ENCODE peak calls at places on chromosomes 16 and 17, in ten cellular contexts. W is fibroblast of lung; P is cardiac fibroblast; Q is ureter; R is activated CD8-positive, alpha-beta memory T cell treated with anti-CD3 and anti-CD28 coated beads, Interleukin-2, amount 10 ng/mL, durations not matched to agents 7 days and 5 days; M is A549; H is M059J; U is kidney glomerular epithelial cell; Z is HuH-7.5; S is foreskin melanocyte. C is an unnamed sample.

GRCh38 chr16:73878616-73879015 is 418.0 kb upstream of the PSMD7 start:
- DNase-seq in W (peak), P (peak), Q (no peak), R (no peak), M (peak), H (peak), U (peak), Z (peak), S (peak), C (peak)

GRCh38 chr17:38663125-38663751 is 11.5 kb downstream of the EPOP start:
- DNase-seq in W (peak), P (peak), Q (peak), R (peak), M (peak), H (peak), U (peak), Z (peak), S (peak), C (peak)

GRCh38 chr16:9053006-9053601 is 38.3 kb upstream of the HAPSTR1 start:
- DNase-seq in W (peak), P (peak), Q (no peak), R (peak), M (peak), H (peak), U (no peak), Z (peak), S (peak), C (peak)

GRCh38 chr16:67173808-67174705 is 3.7 kb downstream of the NOL3 start:
- DNase-seq in W (peak), P (peak), Q (peak), R (peak), M (peak), H (peak), U (peak), Z (peak), S (peak), C (no peak)

GRCh38 chr17:82384730-82385429 is 13.3 kb downstream of the UTS2R start:
- DNase-seq in W (peak), P (no peak), Q (peak), R (no peak), M (peak), H (peak), U (no peak), Z (peak), S (no peak), C (no peak)

GRCh38 chr17:64343833-64344637 is 46.6 kb downstream of the PECAM1 start:
- DNase-seq in W (peak), P (peak), Q (peak), R (no peak), M (peak), H (peak), U (peak), Z (peak), S (peak), C (no peak)

GRCh38 chr17:48818361-48818841 is 1.4 kb upstream of the TTLL6 start:
- DNase-seq in W (no peak), P (no peak), Q (no peak), R (no peak), M (no peak), H (no peak), U (no peak), Z (no peak), S (no peak), C (no peak)

GRCh38 chr16:69859105-69859969 is 91.8 kb upstream of the CLEC18A start:
- DNase-seq in W (peak), P (no peak), Q (no peak), R (no peak), M (peak), H (no peak), U (peak), Z (no peak), S (peak), C (peak)

GRCh38 chr17:63304704-63305261 is 141.3 kb downstream of the CYB561 start:
- DNase-seq in W (no peak), P (no peak), Q (no peak), R (no peak), M (no peak), H (no peak), U (no peak), Z (no peak), S (no peak), C (no peak)

GRCh38 chr16:81424761-81425160 is 19.8 kb upstream of the CMIP start:
- DNase-seq in W (no peak), P (no peak), Q (no peak), R (peak), M (no peak), H (peak), U (no peak), Z (no peak), S (no peak), C (no peak)

GRCh38 chr16:3008749-3009088 is 4.0 kb upstream of the CLDN9 start:
- DNase-seq in W (no peak), P (no peak), Q (no peak), R (no peak), M (no peak), H (no peak), U (no peak), Z (no peak), S (no peak), C (peak)

GRCh38 chr16:27470567-27471431 is 68.8 kb downstream of the IL21R start:
- DNase-seq in W (peak), P (peak), Q (no peak), R (no peak), M (no peak), H (peak), U (no peak), Z (no peak), S (no peak), C (peak)

GRCh38 chr17:45121055-45121454 is 11.3 kb downstream of the PLCD3 start:
- DNase-seq in W (no peak), P (no peak), Q (no peak), R (no peak), M (no peak), H (no peak), U (no peak), Z (no peak), S (no peak), C (no peak)

GRCh38 chr17:60577147-60577925 is 22.7 kb upstream of the PPM1D start:
- DNase-seq in W (peak), P (peak), Q (no peak), R (no peak), M (no peak), H (peak), U (peak), Z (peak), S (no peak), C (peak)

GRCh38 chr17:63447688-63448005 is 1.5 kb upstream of the CYB561 start:
- DNase-seq in W (no peak), P (peak), Q (no peak), R (no peak), M (no peak), H (no peak), U (no peak), Z (no peak), S (no peak), C (peak)

GRCh38 chr17:42653179-42654124 is 5.6 kb upstream of the TUBG2 start:
- DNase-seq in W (peak), P (peak), Q (no peak), R (no peak), M (no peak), H (peak), U (no peak), Z (no peak), S (no peak), C (peak)

GRCh38 chr17:46035112-46035818 is 36.2 kb downstream of the STH start:
- DNase-seq in W (no peak), P (no peak), Q (no peak), R (peak), M (no peak), H (peak), U (no peak), Z (no peak), S (no peak), C (no peak)

GRCh38 chr17:44203731-44204452 is 4.2 kb upstream of the ATXN7L3 start:
- DNase-seq in W (peak), P (peak), Q (no peak), R (peak), M (peak), H (peak), U (peak), Z (peak), S (no peak), C (peak)

GRCh38 chr16:11914759-11915643 is 755 bp downstream of the GSPT1 start:
- DNase-seq in W (peak), P (peak), Q (no peak), R (peak), M (no peak), H (peak), U (peak), Z (peak), S (no peak), C (peak)

GRCh38 chr17:38728290-38728831 is 1.8 kb upstream of the CISD3 start:
- DNase-seq in W (no peak), P (no peak), Q (no peak), R (peak), M (no peak), H (no peak), U (no peak), Z (no peak), S (no peak), C (no peak)

GRCh38 chr17:17084941-17085340 is 42.7 kb downstream of the MPRIP start:
- DNase-seq in W (no peak), P (no peak), Q (no peak), R (no peak), M (no peak), H (no peak), U (no peak), Z (no peak), S (no peak), C (no peak)

GRCh38 chr17:51722994-51723393 is 435.5 kb downstream of the CA10 start:
- DNase-seq in W (peak), P (no peak), Q (no peak), R (no peak), M (no peak), H (no peak), U (peak), Z (no peak), S (no peak), C (no peak)

GRCh38 chr16:52498640-52499039 is 48.3 kb downstream of the TOX3 start:
- DNase-seq in W (peak), P (no peak), Q (no peak), R (no peak), M (no peak), H (no peak), U (no peak), Z (no peak), S (peak), C (no peak)

GRCh38 chr17:45052052-45052772 is 780 bp upstream of the DCAKD start:
- DNase-seq in W (peak), P (no peak), Q (peak), R (peak), M (no peak), H (peak), U (no peak), Z (no peak), S (peak), C (peak)

GRCh38 chr17:61904094-61904710 is 23.6 kb downstream of the INTS2 start:
- DNase-seq in W (no peak), P (no peak), Q (no peak), R (peak), M (no peak), H (no peak), U (no peak), Z (no peak), S (no peak), C (no peak)

GRCh38 chr17:50100480-50100883 is 5.3 kb downstream of the PDK2 start:
- DNase-seq in W (no peak), P (no peak), Q (no peak), R (no peak), M (no peak), H (no peak), U (peak), Z (no peak), S (no peak), C (no peak)

GRCh38 chr17:12133183-12133582 is 112.5 kb downstream of the MAP2K4 start:
- DNase-seq in W (peak), P (no peak), Q (no peak), R (no peak), M (no peak), H (peak), U (no peak), Z (no peak), S (no peak), C (no peak)

GRCh38 chr17:38717139-38717745 is 12.2 kb downstream of the MLLT6 start:
- DNase-seq in W (no peak), P (no peak), Q (no peak), R (no peak), M (no peak), H (no peak), U (no peak), Z (no peak), S (no peak), C (no peak)

GRCh38 chr17:73203135-73203787 is 10.4 kb downstream of the COG1 start:
- DNase-seq in W (peak), P (peak), Q (no peak), R (no peak), M (no peak), H (peak), U (no peak), Z (no peak), S (no peak), C (no peak)

GRCh38 chr16:1688807-1689560 is 10.9 kb downstream of the JPT2 start:
- DNase-seq in W (peak), P (peak), Q (peak), R (no peak), M (peak), H (peak), U (peak), Z (peak), S (no peak), C (no peak)

C was measured in K562.